ENCODE peak calls at places on chromosomes 13 and 19, in nine cellular contexts. V is WTC11; U is retinal pigment epithelial cell; J is CD8-positive, alpha-beta memory T cell; A is brain microvascular endothelial cell; S is gastrocnemius medialis; I is EH; E is EL; Z is activated CD8-positive, alpha-beta memory T cell treated with anti-CD3 and anti-CD28 coated beads, Interleukin-2, amount 10 ng/mL, durations not matched to agents 7 days and 5 days. H is an unnamed sample.

GRCh38 chr19:5665781-5666513 is 14.4 kb downstream of the MICOS13 start:
- DNase-seq in V (no peak), U (no peak), J (no peak), A (peak), S (no peak), I (peak), E (peak), Z (no peak), H (peak)

GRCh38 chr13:67971291-67971690 is 741.2 kb upstream of the PCDH9 start:
- DNase-seq in V (no peak), U (no peak), J (no peak), A (no peak), S (no peak), I (no peak), E (no peak), Z (no peak), H (no peak)

GRCh38 chr13:113350065-113350937 is 13.6 kb downstream of the GRTP1 start:
- DNase-seq in V (no peak), U (no peak), J (no peak), A (no peak), S (no peak), I (no peak), E (no peak), Z (no peak), H (no peak)

GRCh38 chr13:33245505-33245904 is 40.0 kb downstream of the STARD13 start:
- DNase-seq in V (no peak), U (no peak), J (no peak), A (no peak), S (no peak), I (no peak), E (no peak), Z (no peak), H (no peak)

GRCh38 chr13:33510350-33510749 is 224.8 kb upstream of the STARD13 start:
- DNase-seq in V (no peak), U (no peak), J (no peak), A (no peak), S (no peak), I (peak), E (no peak), Z (no peak), H (no peak)

GRCh38 chr19:35717665-35718344 is at the start of gene KMT2B:
- DNase-seq in V (peak), U (no peak), J (no peak), A (no peak), S (peak), I (no peak), E (peak), Z (no peak), H (peak)

GRCh38 chr13:25887962-25888655 is 163.7 kb downstream of the SHISA2 start:
- DNase-seq in V (no peak), U (no peak), J (peak), A (no peak), S (no peak), I (no peak), E (no peak), Z (no peak), H (no peak)

GRCh38 chr19:38319421-38320258 is at the start of gene KCNK6:
- DNase-seq in V (peak), U (no peak), J (peak), A (no peak), S (no peak), I (peak), E (peak), Z (peak), H (peak)

GRCh38 chr19:2629491-2630351 is 72.8 kb downstream of the GNG7 start:
- DNase-seq in V (no peak), U (no peak), J (peak), A (no peak), S (no peak), I (no peak), E (no peak), Z (no peak), H (no peak)

GRCh38 chr19:51317381-51317780 is 5.9 kb downstream of the IGLON5 start:
- DNase-seq in V (no peak), U (no peak), J (no peak), A (no peak), S (no peak), I (no peak), E (no peak), Z (no peak), H (no peak)

GRCh38 chr19:8512115-8512967 is 1.6 kb downstream of the ZNF414 start:
- DNase-seq in V (peak), U (no peak), J (no peak), A (no peak), S (no peak), I (peak), E (peak), Z (no peak), H (no peak)

GRCh38 chr19:38731654-38732301 is 12.5 kb downstream of the CAPN12 start:
- DNase-seq in V (no peak), U (no peak), J (no peak), A (no peak), S (no peak), I (no peak), E (no peak), Z (peak), H (no peak)

GRCh38 chr19:16376241-16376640 is 51.6 kb downstream of the KLF2 start:
- DNase-seq in V (no peak), U (no peak), J (peak), A (no peak), S (no peak), I (no peak), E (no peak), Z (no peak), H (no peak)

GRCh38 chr13:27658569-27658968 is 36.9 kb downstream of the POLR1D start:
- DNase-seq in V (no peak), U (no peak), J (no peak), A (no peak), S (no peak), I (peak), E (peak), Z (no peak), H (no peak)

GRCh38 chr19:41219924-41220567 is 1.0 kb downstream of the AXL start:
- DNase-seq in V (no peak), U (no peak), J (no peak), A (peak), S (peak), I (peak), E (peak), Z (no peak), H (peak)

GRCh38 chr19:18665771-18666202 is 17.7 kb upstream of the CRTC1 start:
- DNase-seq in V (no peak), U (no peak), J (no peak), A (no peak), S (no peak), I (no peak), E (no peak), Z (no peak), H (no peak)

GRCh38 chr13:32426981-32427851 is 714 bp downstream of the N4BP2L1 start:
- DNase-seq in V (peak), U (no peak), J (peak), A (no peak), S (peak), I (peak), E (peak), Z (peak), H (peak)

GRCh38 chr13:95255072-95255732 is 46.0 kb downstream of the ABCC4 start:
- DNase-seq in V (no peak), U (no peak), J (no peak), A (no peak), S (no peak), I (no peak), E (no peak), Z (no peak), H (no peak)

GRCh38 chr13:98476538-98476966 is 100.4 kb downstream of the STK24 start:
- DNase-seq in V (no peak), U (peak), J (peak), A (peak), S (no peak), I (peak), E (peak), Z (peak), H (peak)

GRCh38 chr13:101792189-101792588 is 339.7 kb downstream of the ITGBL1 start:
- DNase-seq in V (no peak), U (no peak), J (no peak), A (no peak), S (no peak), I (no peak), E (no peak), Z (no peak), H (no peak)

GRCh38 chr19:9847087-9847671 is 12.1 kb downstream of the PIN1 start:
- DNase-seq in V (peak), U (peak), J (no peak), A (peak), S (peak), I (peak), E (peak), Z (peak), H (peak)

GRCh38 chr13:74683411-74683810 is 549.2 kb upstream of the KLF12 start:
- DNase-seq in V (peak), U (no peak), J (no peak), A (no peak), S (no peak), I (peak), E (no peak), Z (no peak), H (no peak)

GRCh38 chr19:49712397-49712859 is 21.5 kb downstream of the CPT1C start:
- DNase-seq in V (peak), U (no peak), J (no peak), A (no peak), S (peak), I (peak), E (peak), Z (no peak), H (peak)

GRCh38 chr13:90933097-90933826 is 414.2 kb upstream of the MIR17HG start:
- DNase-seq in V (no peak), U (no peak), J (no peak), A (no peak), S (no peak), I (no peak), E (no peak), Z (no peak), H (no peak)

GRCh38 chr13:109400625-109401257 is 385.6 kb downstream of the IRS2 start:
- DNase-seq in V (no peak), U (no peak), J (no peak), A (no peak), S (no peak), I (no peak), E (no peak), Z (no peak), H (no peak)

GRCh38 chr19:34350161-34350561 is 14.8 kb upstream of the GPI start:
- DNase-seq in V (no peak), U (no peak), J (peak), A (no peak), S (no peak), I (peak), E (peak), Z (peak), H (no peak)

GRCh38 chr13:39776439-39776838 is 121.0 kb downstream of the COG6 start:
- DNase-seq in V (no peak), U (no peak), J (no peak), A (peak), S (no peak), I (peak), E (peak), Z (no peak), H (peak)

GRCh38 chr13:25118371-25118770 is 22.4 kb downstream of the PABPC3 start:
- DNase-seq in V (no peak), U (no peak), J (no peak), A (no peak), S (no peak), I (no peak), E (no peak), Z (no peak), H (no peak)

GRCh38 chr19:51566489-51567100 is 4.5 kb upstream of the ZNF175 start:
- DNase-seq in V (no peak), U (no peak), J (no peak), A (no peak), S (no peak), I (peak), E (peak), Z (no peak), H (no peak)

GRCh38 chr13:98797456-98797855 is 45.0 kb upstream of the SLC15A1 start:
- DNase-seq in V (no peak), U (no peak), J (no peak), A (no peak), S (no peak), I (no peak), E (no peak), Z (no peak), H (no peak)

GRCh38 chr13:36421447-36421846 is 10.8 kb upstream of the CCNA1 start:
- DNase-seq in V (no peak), U (no peak), J (no peak), A (peak), S (no peak), I (no peak), E (no peak), Z (no peak), H (no peak)

GRCh38 chr19:2315818-2316353 is 7.9 kb upstream of the LINGO3 start:
- DNase-seq in V (peak), U (no peak), J (no peak), A (peak), S (peak), I (peak), E (peak), Z (peak), H (peak)

GRCh38 chr19:29587518-29587986 is 18.5 kb upstream of the POP4 start:
- DNase-seq in V (no peak), U (no peak), J (peak), A (peak), S (no peak), I (peak), E (peak), Z (peak), H (no peak)